ENCODE peak calls at places on chromosomes 5 and 9, in eight cellular contexts. G is left lobe of liver; Z is hepatic stellate cell; L is stimulated activated CD8-positive, alpha-beta memory T cell treated with anti-CD3 and anti-CD28 coated beads, Interleukin-7, amount 100 ng/mL, for 4 hours; R is GM12865; Y is activated naive CD8-positive, alpha-beta T cell treated with anti-CD3 and anti-CD28 coated beads, Interleukin-2, amount 10 ng/mL, durations not matched to agents 7 days and 5 days; C is ELF-1; P is NT2/D1. V is an unnamed sample.

GRCh38 chr5:132011561-132012384 is at the start of gene ACSL6:
- DNase-seq in L (peak; percentile 23), Y (peak; percentile 67), C (no peak), G (peak; percentile 47), Z (peak; percentile 28), R (no peak), P (no peak), V (no peak)

GRCh38 chr5:138064526-138064925 is 19.3 kb upstream of the WNT8A start:
- DNase-seq in L (no peak), Y (no peak), C (no peak), R (no peak), Z (no peak), P (no peak), G (no peak), V (no peak)

GRCh38 chr5:36357391-36357790 is 55.7 kb upstream of the RANBP3L start:
- DNase-seq in P (no peak), Y (no peak), R (no peak), Z (peak; percentile 46), L (no peak), C (no peak), G (no peak), V (no peak)

GRCh38 chr9:14158911-14159310 is 155.0 kb downstream of the NFIB start:
- DNase-seq in P (no peak), L (no peak), C (no peak), G (no peak), Z (no peak), Y (no peak), R (no peak), V (no peak)

GRCh38 chr9:135939351-135940265 is 21.6 kb downstream of the UBAC1 start:
- DNase-seq in P (no peak), R (peak; percentile 23), L (peak; percentile 50), G (no peak), C (no peak), Y (peak; percentile 53), Z (no peak), V (no peak)

GRCh38 chr5:52668544-52669185 is 119.1 kb upstream of the ITGA1 start:
- DNase-seq in R (no peak), P (no peak), Y (no peak), C (no peak), Z (no peak), L (no peak), G (no peak), V (no peak)

GRCh38 chr5:170612256-170612656 is 108.4 kb downstream of the KCNIP1 start:
- DNase-seq in P (peak; percentile 81), R (no peak), Y (no peak), G (no peak), L (no peak), C (peak; percentile 93), Z (no peak), V (no peak)

GRCh38 chr5:112417931-112418358 is 1.1 kb downstream of the EPB41L4A start:
- DNase-seq in G (peak; percentile 51), Z (no peak), P (no peak), L (peak; percentile 43), C (peak; percentile 37), Y (peak; percentile 41), R (peak; percentile 78), V (peak; percentile 20)

GRCh38 chr5:109990723-109991359 is 301.1 kb downstream of the MAN2A1 start:
- DNase-seq in L (no peak), R (no peak), P (no peak), Y (no peak), C (no peak), G (no peak), Z (no peak), V (no peak)

GRCh38 chr5:138438724-138439536 is at the start of gene REEP2:
- DNase-seq in Z (peak; percentile 81), G (no peak), P (peak; percentile 50), Y (peak; percentile 72), R (peak; percentile 68), C (peak; percentile 85), L (peak; percentile 69), V (no peak)

GRCh38 chr5:178224403-178224802 is 8.2 kb downstream of the PHYKPL start:
- DNase-seq in Z (no peak), R (no peak), P (no peak), C (no peak), Y (no peak), G (no peak), L (no peak), V (no peak)

GRCh38 chr9:109821711-109822110 is 41.7 kb downstream of the PALM2AKAP2 start:
- DNase-seq in C (no peak), L (no peak), Z (no peak), P (no peak), G (no peak), R (no peak), Y (no peak), V (no peak)

GRCh38 chr5:107217721-107218130 is 453.0 kb downstream of the EFNA5 start:
- DNase-seq in Z (no peak), Y (no peak), L (no peak), P (no peak), C (no peak), G (no peak), R (no peak), V (no peak)

GRCh38 chr5:97231025-97231636 is 48.1 kb upstream of the RIOK2 start:
- DNase-seq in Y (no peak), Z (peak; percentile 19), L (no peak), G (no peak), P (peak; percentile 25), C (peak; percentile 40), R (peak; percentile 74), V (no peak)

GRCh38 chr5:14781106-14781505 is 90.5 kb downstream of the ANKH start:
- DNase-seq in P (no peak), C (no peak), Y (no peak), R (peak; percentile 24), L (no peak), Z (no peak), G (no peak), V (no peak)

GRCh38 chr9:136769710-136770191 is 5.4 kb upstream of the LCN15 start:
- DNase-seq in Y (peak; percentile 68), G (no peak), R (peak; percentile 44), Z (peak; percentile 52), C (peak; percentile 71), P (peak; percentile 35), L (peak; percentile 21), V (no peak)

GRCh38 chr9:109299901-109300300 is 21.0 kb downstream of the EPB41L4B start:
- DNase-seq in L (no peak), Y (no peak), R (no peak), P (no peak), Z (no peak), G (no peak), C (no peak), V (no peak)

GRCh38 chr5:130692766-130693165 is 472.3 kb downstream of the HINT1 start:
- DNase-seq in Z (no peak), G (no peak), L (no peak), P (no peak), Y (no peak), C (no peak), R (no peak), V (no peak)

GRCh38 chr9:123339666-123340414 is 16.2 kb upstream of the CRB2 start:
- DNase-seq in Z (no peak), L (no peak), R (peak; percentile 93), G (no peak), P (no peak), C (no peak), Y (no peak), V (no peak)

GRCh38 chr5:126967808-126968466 is 62.4 kb downstream of the MARCHF3 start:
- DNase-seq in Y (no peak), C (no peak), Z (no peak), G (no peak), L (no peak), P (no peak), R (no peak), V (no peak)

GRCh38 chr5:53027913-53028312 is 38.8 kb downstream of the ITGA2 start:
- DNase-seq in R (no peak), C (no peak), L (no peak), Z (no peak), P (no peak), G (no peak), Y (no peak), V (peak; percentile 70)

GRCh38 chr5:91494447-91495001 is 111.4 kb upstream of the ARRDC3 start:
- DNase-seq in Z (no peak), P (no peak), L (no peak), G (no peak), Y (no peak), C (no peak), R (no peak), V (no peak)

GRCh38 chr5:59587489-59588337 is 305.8 kb downstream of the PDE4D start:
- DNase-seq in G (no peak), Z (peak; percentile 0), R (no peak), L (no peak), C (peak; percentile 93), Y (no peak), P (peak; percentile 68), V (peak; percentile 48)

GRCh38 chr5:83253731-83254130 is 176.4 kb downstream of the XRCC4 start:
- DNase-seq in Z (no peak), Y (no peak), G (no peak), P (no peak), C (no peak), R (no peak), L (no peak), V (no peak)

GRCh38 chr9:110502842-110503241 is 76.7 kb downstream of the SVEP1 start:
- DNase-seq in Z (no peak), Y (no peak), G (no peak), P (no peak), C (no peak), R (no peak), L (no peak), V (no peak)

GRCh38 chr5:38738898-38739743 is 106.7 kb upstream of the OSMR start:
- DNase-seq in L (no peak), Z (no peak), G (no peak), Y (no peak), R (no peak), P (no peak), C (no peak), V (peak; percentile 46)

GRCh38 chr9:115220339-115221009 is 102.5 kb upstream of the TNC start:
- DNase-seq in Y (no peak), P (no peak), C (no peak), R (no peak), G (no peak), L (no peak), Z (no peak), V (no peak)